ENCODE peak calls at places on chromosomes 3 and 15, in seven cellular contexts. R is HCT116, V is H1, I is HepG2, Z is K562, U is SK-N-SH, B is GM12878. E is an unnamed sample.

GRCh38 chr3:117736851-117737250 is 1027.3 kb downstream of the TUSC7 start:
- DNase-seq in I (no peak), Z (no peak), R (no peak), B (no peak), U (no peak), V (no peak), E (no peak)

GRCh38 chr3:160400631-160401150 is 1.2 kb downstream of the SMC4 start:
- DNase-seq in Z (peak), B (no peak), R (no peak), U (peak), I (no peak), V (peak), E (no peak)

GRCh38 chr15:98076021-98076816 is 115.7 kb downstream of the ARRDC4 start:
- DNase-seq in Z (peak), V (no peak), B (no peak), I (no peak), U (no peak), R (no peak), E (no peak)

GRCh38 chr15:31177936-31178335 is 76.4 kb upstream of the TRPM1 start:
- DNase-seq in B (no peak), U (no peak), R (no peak), V (no peak), I (no peak), Z (no peak), E (no peak)

GRCh38 chr3:60086811-60087210 is 1037.0 kb upstream of the CFAP20DC start:
- DNase-seq in U (no peak), I (peak), Z (peak), V (no peak), R (peak), B (peak), E (no peak)

GRCh38 chr15:52765779-52766178 is 24.4 kb downstream of the ONECUT1 start:
- DNase-seq in R (no peak), U (no peak), V (no peak), I (peak), B (no peak), Z (no peak), E (no peak)

GRCh38 chr3:146974001-146974400 is 368.9 kb upstream of the PLSCR5 start:
- DNase-seq in U (no peak), R (no peak), V (no peak), Z (no peak), I (no peak), B (no peak), E (no peak)

GRCh38 chr3:128971421-128971820 is 22.5 kb downstream of the CFAP92 start:
- DNase-seq in V (no peak), U (no peak), Z (no peak), B (no peak), I (no peak), R (no peak), E (no peak)

GRCh38 chr3:65483475-65483874 is 555.2 kb downstream of the MAGI1 start:
- DNase-seq in U (no peak), Z (no peak), I (no peak), V (no peak), B (no peak), R (no peak), E (peak)

GRCh38 chr15:100687532-100688215 is 85.3 kb downstream of the ASB7 start:
- DNase-seq in Z (no peak), B (no peak), R (no peak), V (no peak), I (no peak), U (no peak), E (no peak)

GRCh38 chr3:172885704-172886103 is 135.2 kb downstream of the ECT2 start:
- DNase-seq in V (no peak), U (no peak), B (no peak), Z (no peak), R (no peak), I (peak), E (no peak)

GRCh38 chr15:52481915-52482314 is 46.8 kb downstream of the MYO5A start:
- DNase-seq in B (peak), I (no peak), U (no peak), Z (no peak), V (no peak), R (peak), E (no peak)

GRCh38 chr15:94026458-94026967 is 204.8 kb upstream of the MCTP2 start:
- DNase-seq in Z (no peak), B (no peak), I (no peak), U (no peak), R (no peak), V (no peak), E (no peak)

GRCh38 chr3:101036213-101036618 is 43.0 kb upstream of the ABI3BP start:
- DNase-seq in R (peak), V (no peak), Z (no peak), B (no peak), I (peak), U (no peak), E (no peak)

GRCh38 chr15:48177875-48178611 is at the start of gene MYEF2:
- DNase-seq in B (peak), R (no peak), V (peak), U (peak), Z (peak), I (peak), E (peak)

GRCh38 chr15:68666812-68667450 is 88.1 kb downstream of the CORO2B start:
- DNase-seq in B (no peak), U (no peak), R (no peak), Z (no peak), I (no peak), V (peak), E (no peak)

GRCh38 chr15:93862791-93863190 is 368.6 kb upstream of the MCTP2 start:
- DNase-seq in U (no peak), B (no peak), R (no peak), I (no peak), V (no peak), Z (no peak), E (no peak)

GRCh38 chr15:89171136-89172072 is 50.0 kb downstream of the RLBP1 start:
- DNase-seq in I (peak), U (peak), R (peak), V (peak), B (no peak), Z (peak), E (peak)

GRCh38 chr15:89172921-89173320 is 48.5 kb downstream of the RLBP1 start:
- DNase-seq in B (no peak), I (no peak), Z (no peak), V (no peak), R (no peak), U (no peak), E (no peak)

GRCh38 chr15:89175617-89176191 is 45.7 kb downstream of the RLBP1 start:
- DNase-seq in U (no peak), R (no peak), I (no peak), Z (no peak), V (no peak), B (no peak), E (no peak)

GRCh38 chr15:89177116-89177515 is 44.3 kb downstream of the RLBP1 start:
- DNase-seq in V (no peak), R (no peak), I (no peak), B (no peak), Z (no peak), U (no peak), E (no peak)

GRCh38 chr15:89174476-89174875 is 46.9 kb downstream of the RLBP1 start:
- DNase-seq in B (no peak), R (no peak), Z (no peak), I (no peak), U (no peak), V (no peak), E (no peak)
- TF ChIP-seq JUND in B (no peak), R (no peak), Z (no peak), I (no peak), U (no peak), V (no peak), E (no peak)

GRCh38 chr3:181687738-181688137 is 24.0 kb upstream of the SOX2 start:
- DNase-seq in I (no peak), V (no peak), R (no peak), Z (no peak), B (no peak), U (no peak), E (no peak)

GRCh38 chr3:181683563-181683962 is 28.2 kb upstream of the SOX2 start:
- DNase-seq in I (no peak), R (no peak), U (no peak), Z (no peak), B (no peak), V (no peak), E (no peak)

GRCh38 chr3:181689546-181689945 is 22.2 kb upstream of the SOX2 start:
- DNase-seq in I (no peak), B (no peak), R (no peak), Z (no peak), U (no peak), V (no peak), E (no peak)

GRCh38 chr3:181690769-181691168 is 21.0 kb upstream of the SOX2 start:
- DNase-seq in Z (no peak), U (no peak), R (no peak), V (no peak), I (no peak), B (no peak), E (no peak)

DNA sequence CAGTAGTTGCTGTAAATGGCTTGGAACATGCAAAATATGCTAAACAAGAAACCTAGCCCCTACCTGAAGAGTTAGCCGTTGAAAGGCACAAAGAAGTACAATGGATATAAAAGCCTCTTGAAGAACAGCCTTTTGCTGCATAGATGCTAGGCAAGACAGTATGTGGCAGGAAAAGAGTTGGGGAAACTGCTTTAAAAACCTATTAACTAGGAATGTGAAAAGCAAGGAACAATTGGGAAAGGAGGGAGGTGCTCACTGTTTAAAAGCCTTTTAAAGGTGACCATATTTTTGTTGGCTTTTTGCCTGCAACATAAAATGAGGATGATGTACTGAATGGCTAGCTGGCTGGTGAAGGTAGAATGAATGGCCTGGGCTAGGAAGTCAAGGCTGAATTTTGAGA is 24.5 kb upstream of the SOX2 start:
- DNase-seq in I (no peak), U (no peak), R (no peak), B (no peak), Z (no peak), V (no peak), E (no peak)
- TF ChIP-seq JUND in I (no peak), U (no peak), R (no peak), B (no peak), Z (no peak), V (no peak), E (no peak)

DNA sequence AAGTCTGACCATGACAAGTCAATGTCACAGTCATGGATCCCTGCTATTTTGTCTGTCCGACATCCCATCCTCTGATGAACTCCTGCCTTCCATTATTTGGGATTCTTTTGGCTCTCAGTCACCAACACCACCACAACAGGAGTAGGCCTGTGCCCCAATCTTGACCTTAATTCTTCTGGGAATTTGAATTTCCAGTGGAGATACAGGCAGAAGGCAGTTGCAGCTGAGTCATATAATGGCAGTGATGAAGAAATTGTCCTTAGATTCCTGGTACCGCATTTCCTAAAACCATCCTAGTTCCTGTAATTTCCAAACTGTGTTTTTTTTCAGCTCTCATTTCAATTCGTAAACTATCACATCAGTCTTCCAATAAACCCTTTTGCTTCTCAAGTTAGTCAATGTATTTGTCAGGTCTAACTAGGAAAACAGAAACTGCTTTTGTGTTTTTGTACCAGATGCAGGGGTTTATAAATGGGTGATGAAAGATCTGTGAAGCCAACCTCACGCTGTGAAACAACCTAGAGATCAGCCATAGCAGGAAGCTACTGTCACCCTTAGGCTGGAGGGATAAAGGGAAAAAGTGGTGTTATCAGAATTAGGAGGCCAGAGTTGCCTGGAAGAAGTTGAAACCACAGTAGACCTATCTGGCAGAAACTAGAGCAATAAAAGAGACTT is 126.3 kb upstream of the TMEM108 start:
- DNase-seq in B (no peak), R (no peak), I (no peak), U (no peak), Z (peak), V (no peak), E (no peak)
- TF ChIP-seq JUND in B (no peak), R (no peak), I (no peak), U (no peak), Z (no peak), V (no peak), E (no peak)

GRCh38 chr3:5197470-5198312 is 10.2 kb downstream of the EDEM1 start:
- DNase-seq in I (no peak), U (no peak), R (no peak), B (peak), Z (peak), V (no peak), E (no peak)
- TF ChIP-seq JUND in I (no peak), U (no peak), R (no peak), B (peak), Z (peak), V (peak), E (no peak)

GRCh38 chr3:44130249-44130648 is 111.4 kb upstream of the TOPAZ1 start:
- DNase-seq in U (no peak), I (no peak), Z (no peak), V (no peak), B (no peak), R (no peak), E (no peak)

GRCh38 chr3:44125241-44125640 is 116.4 kb upstream of the TOPAZ1 start:
- DNase-seq in I (no peak), R (no peak), Z (no peak), U (no peak), B (no peak), V (no peak), E (no peak)

GRCh38 chr3:44128057-44128775 is 113.5 kb upstream of the TOPAZ1 start:
- DNase-seq in B (no peak), U (no peak), V (peak), I (no peak), R (no peak), Z (no peak), E (no peak)

GRCh38 chr3:44120721-44121582 is 120.7 kb upstream of the TOPAZ1 start:
- DNase-seq in V (no peak), I (no peak), B (no peak), R (no peak), U (no peak), Z (no peak), E (no peak)

GRCh38 chr3:44125882-44126281 is 115.8 kb upstream of the TOPAZ1 start:
- DNase-seq in B (no peak), R (no peak), Z (no peak), V (no peak), I (no peak), U (no peak), E (no peak)
- TF ChIP-seq JUND in B (no peak), R (no peak), Z (no peak), V (no peak), I (no peak), U (no peak), E (no peak)

GRCh38 chr15:77096541-77096940 is 25.6 kb upstream of the TSPAN3 start:
- DNase-seq in I (no peak), B (no peak), Z (no peak), U (no peak), V (peak), R (no peak), E (no peak)
- TF ChIP-seq JUND in I (no peak), B (no peak), Z (no peak), U (no peak), V (no peak), R (no peak), E (no peak)

GRCh38 chr15:29942144-29942543 is 119.9 kb upstream of the TJP1 start:
- DNase-seq in R (no peak), U (peak), B (no peak), I (no peak), Z (no peak), V (no peak), E (peak)
- TF ChIP-seq JUND in R (no peak), U (no peak), B (no peak), I (no peak), Z (no peak), V (no peak), E (no peak)

GRCh38 chr3:123423026-123423425 is 25.9 kb downstream of the ADCY5 start:
- DNase-seq in B (no peak), R (no peak), U (no peak), Z (no peak), V (no peak), I (no peak), E (no peak)
- TF ChIP-seq JUND in B (no peak), R (no peak), U (no peak), Z (no peak), V (no peak), I (no peak), E (no peak)

DNA sequence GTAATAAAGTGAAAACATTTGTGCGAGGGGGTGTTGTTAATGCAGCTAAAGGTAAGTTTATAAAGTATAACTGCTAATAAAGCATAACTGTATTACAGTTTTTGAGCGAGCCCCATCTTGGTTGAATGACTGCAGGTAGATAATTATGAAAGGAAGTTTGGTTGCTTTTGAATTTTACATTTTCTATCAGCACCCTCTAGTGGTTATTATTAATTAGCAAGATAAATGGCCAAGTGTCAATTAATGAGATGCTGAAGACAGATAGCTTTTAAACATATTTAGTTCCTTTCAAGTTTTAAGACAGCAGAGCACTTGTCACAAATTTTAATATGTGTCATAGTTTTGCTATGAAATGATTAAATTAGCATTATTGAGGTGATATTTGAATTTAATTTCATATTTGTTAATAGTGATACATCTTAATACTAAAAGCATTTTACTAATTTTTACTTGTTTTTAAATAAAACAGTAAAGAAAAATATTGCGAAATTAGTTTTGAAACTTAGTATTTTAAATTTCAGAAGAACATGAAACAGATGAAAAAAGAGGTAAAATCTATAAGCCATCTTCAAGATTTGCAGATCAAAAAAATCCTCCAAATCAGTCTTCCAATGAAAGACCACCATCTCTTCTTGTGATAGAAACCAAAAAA is 15.1 kb downstream of the U2SURP start:
- DNase-seq in U (no peak), B (no peak), I (no peak), V (no peak), R (no peak), Z (no peak), E (no peak)
- TF ChIP-seq JUND in U (no peak), B (no peak), I (no peak), V (no peak), R (no peak), Z (no peak), E (no peak)

E was measured in T47D.